ENCODE peak calls at places on chromosomes 11 and 22, in seven cellular contexts. D is neuronal stem cell, R is H9, F is IMR-90, V is trophoblast cell, H is mesenchymal stem cell, E is H1. W is an unnamed sample.

GRCh38 chr22:40628354-40629042 is 8.0 kb downstream of the MRTFA start:
- DNase-seq in D (no peak), R (no peak), F (peak), V (no peak), H (peak), E (no peak), W (no peak)

GRCh38 chr22:37758698-37759097 is 49.0 kb upstream of the GCAT start:
- DNase-seq in D (no peak), R (no peak), F (no peak), V (no peak), H (peak), E (no peak), W (no peak)

GRCh38 chr22:49534386-49534785 is 293.3 kb downstream of the BRD1 start:
- DNase-seq in D (no peak), R (peak), F (no peak), V (no peak), H (no peak), E (no peak), W (no peak)

GRCh38 chr11:62909107-62909894 is 11.9 kb downstream of the CHRM1 start:
- DNase-seq in D (peak), R (peak), F (peak), V (peak), H (peak), E (peak), W (peak)

GRCh38 chr11:72330131-72330727 is 86.3 kb upstream of the PHOX2A start:
- DNase-seq in D (no peak), R (no peak), F (no peak), V (no peak), H (no peak), E (no peak), W (no peak)

GRCh38 chr11:18934195-18934808 is 4.9 kb downstream of the MRGPRX1 start:
- DNase-seq in D (no peak), R (no peak), F (no peak), V (no peak), H (no peak), E (no peak), W (no peak)

GRCh38 chr11:111514216-111515031 is at the start of gene HOATZ:
- DNase-seq in D (peak), R (peak), F (no peak), V (peak), H (peak), E (peak), W (peak)

GRCh38 chr11:84563356-84563755 is 1063.8 kb downstream of the DLG2 start:
- DNase-seq in D (no peak), R (no peak), F (no peak), V (no peak), H (no peak), E (no peak), W (no peak)

GRCh38 chr11:37623778-37624177 is 1025.7 kb upstream of the RAG2 start:
- DNase-seq in D (no peak), R (no peak), F (no peak), V (no peak), H (no peak), E (no peak), W (no peak)

GRCh38 chr11:67382481-67383136 is 9.2 kb upstream of the RAD9A start:
- DNase-seq in D (peak), R (peak), F (peak), V (peak), H (peak), E (no peak), W (peak)

DNA sequence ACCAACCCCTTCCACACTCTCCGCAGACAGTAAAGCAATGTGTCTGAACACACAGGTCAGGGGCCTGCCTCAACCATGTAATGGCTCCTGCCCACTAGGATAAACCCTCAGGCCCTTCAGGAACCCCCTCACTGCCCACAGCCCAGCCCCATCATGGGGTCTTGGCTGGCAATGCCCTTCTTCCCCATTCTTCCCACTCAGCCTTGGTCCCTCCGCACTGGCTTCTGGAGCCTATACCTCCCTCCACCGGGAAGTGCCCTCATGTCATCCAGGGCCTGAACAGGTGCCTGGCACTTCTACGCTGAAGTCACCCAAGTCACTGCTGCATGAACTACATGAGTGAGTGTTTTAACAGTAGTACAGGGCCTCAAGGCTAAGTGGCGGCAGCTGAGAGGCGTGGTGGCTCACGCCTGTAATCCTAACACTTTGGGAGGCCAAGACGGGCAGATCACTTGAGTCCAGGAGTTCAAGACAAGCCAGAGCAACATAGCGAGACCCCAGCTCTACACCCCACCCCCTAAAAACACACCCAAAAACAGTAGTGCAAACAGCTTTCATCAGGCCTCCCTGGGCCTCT is 74.8 kb upstream of the PITPNB start:
- DNase-seq in D (no peak), R (no peak), F (no peak), V (no peak), H (no peak), E (no peak), W (no peak)
- H4K8ac ChIP-seq in D (no peak), R (no peak), F (no peak), V (no peak), H (no peak), E (peak), W (no peak)

GRCh38 chr22:46531776-46532175 is 5.6 kb downstream of the CELSR1 start:
- DNase-seq in D (no peak), R (no peak), F (no peak), V (no peak), H (no peak), E (no peak), W (peak)
- H3K4me2 ChIP-seq in D (no peak), R (no peak), F (no peak), V (no peak), H (no peak), E (no peak), W (no peak)

GRCh38 chr22:25623851-25624250 is 59.4 kb downstream of the GRK3 start:
- DNase-seq in D (no peak), R (no peak), F (no peak), V (no peak), H (no peak), E (no peak), W (no peak)
- H4K8ac ChIP-seq in D (no peak), R (no peak), F (no peak), V (no peak), H (no peak), E (no peak), W (no peak)

DNA sequence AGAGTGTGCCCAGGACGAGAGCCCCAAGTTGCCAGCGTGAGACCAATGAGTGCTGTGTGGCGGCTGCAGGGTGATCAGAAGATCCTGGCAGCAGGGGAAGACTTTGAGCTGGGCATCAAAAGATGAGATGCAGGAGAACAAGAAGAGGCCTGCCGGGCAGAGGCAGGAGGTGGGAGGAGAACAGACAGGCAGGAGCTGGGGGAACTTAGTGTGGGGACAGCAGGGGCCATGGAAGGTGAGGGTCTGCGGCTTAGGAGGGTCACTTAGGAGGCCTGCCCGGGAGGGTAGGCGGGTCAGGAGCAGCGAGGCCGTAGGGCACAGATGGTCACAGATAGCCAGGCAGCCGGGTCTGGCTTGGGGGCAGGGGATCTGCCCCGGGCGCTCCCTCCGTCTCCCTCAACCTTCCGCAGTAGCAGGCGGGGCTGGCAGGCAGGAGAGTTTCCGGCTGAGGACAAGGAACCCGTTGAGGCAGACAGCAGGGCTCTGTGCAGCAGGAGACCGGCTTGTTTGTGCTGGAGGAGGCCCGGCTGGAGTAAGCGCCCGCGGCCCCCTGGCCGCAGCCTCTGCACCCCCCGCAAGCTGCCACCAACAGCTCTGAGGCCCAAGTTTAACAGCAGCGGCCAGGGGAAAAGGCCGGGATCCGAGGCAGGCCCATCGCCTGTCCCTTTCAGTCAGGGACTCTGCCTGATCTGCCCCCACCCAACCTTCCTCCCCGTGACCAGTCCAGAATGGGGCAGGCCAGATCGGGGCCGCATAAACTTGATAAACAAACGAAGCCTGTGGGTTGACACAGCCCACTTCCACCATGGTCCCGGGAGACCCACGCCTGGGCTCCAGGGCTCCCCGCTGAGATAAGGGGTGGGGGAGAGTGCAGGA is 13.8 kb downstream of the SCARF2 start:
- DNase-seq in D (no peak), R (peak), F (no peak), V (peak), H (no peak), E (no peak), W (no peak)
- H3K4me2 ChIP-seq in D (no peak), R (no peak), F (no peak), V (no peak), H (no peak), E (no peak), W (no peak)

GRCh38 chr11:103295704-103296103 is 186.5 kb downstream of the DYNC2H1 start:
- DNase-seq in D (no peak), R (no peak), F (no peak), V (no peak), H (no peak), E (no peak), W (peak)

GRCh38 chr11:103297900-103298299 is 188.7 kb downstream of the DYNC2H1 start:
- DNase-seq in D (no peak), R (no peak), F (no peak), V (no peak), H (no peak), E (no peak), W (no peak)

DNA sequence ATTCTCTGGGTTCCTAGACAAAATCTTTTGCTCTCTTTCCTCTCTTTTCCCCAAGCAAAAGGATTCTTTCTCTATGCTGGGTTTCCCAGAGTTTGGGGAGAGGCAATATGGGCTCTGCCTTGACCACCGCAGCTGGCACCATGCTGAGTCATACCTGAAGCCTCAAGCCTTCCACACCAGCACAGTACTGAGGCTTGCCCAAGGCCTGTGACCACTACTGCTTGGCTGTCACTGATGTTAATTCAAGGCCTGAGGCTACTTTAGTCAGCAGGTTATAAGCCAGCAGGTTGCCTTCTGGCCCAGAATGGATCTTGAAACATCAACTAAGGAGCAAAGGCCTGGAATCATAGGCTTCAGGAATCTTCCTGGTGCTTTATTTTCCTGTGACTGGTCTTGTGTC is 185.3 kb downstream of the DYNC2H1 start:
- DNase-seq in D (no peak), R (no peak), F (peak), V (peak), H (peak), E (no peak), W (no peak)
- H4K8ac ChIP-seq in D (no peak), R (no peak), F (no peak), V (no peak), H (no peak), E (no peak), W (no peak)

W was measured in mesendoderm.